ENCODE peak calls at places on chromosome 4, in six cellular contexts. R is AG09309, Z is neural progenitor cell, T is OCI-LY7, E is epithelial cell of esophagus, G is testis. Y is an unnamed sample.

GRCh38 chr4:85556293-85556692 is 81.3 kb downstream of the ARHGAP24 start:
- DNase-seq in R (no peak), Z (no peak), T (no peak), E (no peak), G (no peak), Y (peak)

GRCh38 chr4:84481879-84482245 is 17.2 kb downstream of the NKX6-1 start:
- DNase-seq in R (no peak), Z (peak), T (no peak), E (no peak), G (peak), Y (no peak)

GRCh38 chr4:39699676-39700409 is 1.9 kb downstream of the UBE2K start:
- DNase-seq in R (no peak), Z (no peak), T (peak), E (peak), G (no peak), Y (no peak)

GRCh38 chr4:11748169-11748872 is 319.6 kb upstream of the HS3ST1 start:
- DNase-seq in R (no peak), Z (no peak), T (no peak), E (peak), G (no peak), Y (no peak)

GRCh38 chr4:138875886-138876608 is 139.5 kb upstream of the NOCT start:
- DNase-seq in R (peak), Z (no peak), T (no peak), E (peak), G (no peak), Y (no peak)

GRCh38 chr4:24809376-24809775 is 14.0 kb downstream of the SOD3 start:
- DNase-seq in R (no peak), Z (peak), T (no peak), E (peak), G (no peak), Y (no peak)

GRCh38 chr4:61922766-61923165 is 722.6 kb downstream of the ADGRL3 start:
- DNase-seq in R (no peak), Z (no peak), T (no peak), E (peak), G (no peak), Y (no peak)

GRCh38 chr4:156293657-156294297 is 340.1 kb upstream of the CTSO start:
- DNase-seq in R (peak), Z (no peak), T (no peak), E (peak), G (no peak), Y (no peak)

GRCh38 chr4:1376841-1377605 is 29.2 kb downstream of the NKX1-1 start:
- DNase-seq in R (no peak), Z (peak), T (no peak), E (no peak), G (no peak), Y (no peak)

GRCh38 chr4:121146530-121146929 is 17.6 kb downstream of the TNIP3 start:
- DNase-seq in R (no peak), Z (no peak), T (no peak), E (no peak), G (no peak), Y (no peak)

GRCh38 chr4:6085943-6086628 is 67.9 kb upstream of the C4orf50 start:
- DNase-seq in R (no peak), Z (no peak), T (no peak), E (no peak), G (no peak), Y (no peak)

GRCh38 chr4:13331827-13332226 is 152.3 kb downstream of the RAB28 start:
- DNase-seq in R (no peak), Z (no peak), T (no peak), E (no peak), G (no peak), Y (no peak)

GRCh38 chr4:77332696-77333270 is 175.8 kb downstream of the CCNG2 start:
- DNase-seq in R (no peak), Z (peak), T (no peak), E (peak), G (no peak), Y (no peak)

GRCh38 chr4:15361529-15361928 is 66.3 kb upstream of the C1QTNF7 start:
- DNase-seq in R (no peak), Z (no peak), T (no peak), E (no peak), G (no peak), Y (no peak)

GRCh38 chr4:169314906-169315305 is 44.1 kb upstream of the SH3RF1 start:
- DNase-seq in R (no peak), Z (no peak), T (no peak), E (peak), G (peak), Y (no peak)

GRCh38 chr4:169098054-169098896 is 88.2 kb upstream of the CBR4 start:
- DNase-seq in R (no peak), Z (no peak), T (no peak), E (peak), G (no peak), Y (peak)

GRCh38 chr4:116180056-116180690 is 905.2 kb downstream of the TRAM1L1 start:
- DNase-seq in R (no peak), Z (peak), T (peak), E (peak), G (no peak), Y (peak)
- TF ChIP-seq CTCF in R (no peak), Z (peak), T (peak), E (peak), G (peak), Y (peak)

GRCh38 chr4:107734120-107734519 is 14.1 kb upstream of the PAPSS1 start:
- DNase-seq in R (no peak), Z (peak), T (peak), E (peak), G (no peak), Y (no peak)
- TF ChIP-seq CTCF in R (peak), Z (peak), T (peak), E (peak), G (no peak), Y (peak)

GRCh38 chr4:150236626-150237025 is 158.4 kb downstream of the DCLK2 start:
- DNase-seq in R (no peak), Z (no peak), T (no peak), E (no peak), G (no peak), Y (no peak)

GRCh38 chr4:150235795-150236385 is 157.6 kb downstream of the DCLK2 start:
- DNase-seq in R (no peak), Z (no peak), T (no peak), E (no peak), G (no peak), Y (no peak)

GRCh38 chr4:150237110-150237852 is 159.0 kb downstream of the DCLK2 start:
- DNase-seq in R (peak), Z (no peak), T (no peak), E (peak), G (no peak), Y (no peak)

GRCh38 chr4:150234246-150234645 is 156.0 kb downstream of the DCLK2 start:
- DNase-seq in R (no peak), Z (no peak), T (no peak), E (no peak), G (no peak), Y (no peak)

GRCh38 chr4:150235317-150235716 is 157.1 kb downstream of the DCLK2 start:
- DNase-seq in R (no peak), Z (no peak), T (no peak), E (no peak), G (no peak), Y (no peak)
- TF ChIP-seq CTCF in R (no peak), Z (no peak), T (no peak), E (no peak), G (no peak), Y (no peak)

DNA sequence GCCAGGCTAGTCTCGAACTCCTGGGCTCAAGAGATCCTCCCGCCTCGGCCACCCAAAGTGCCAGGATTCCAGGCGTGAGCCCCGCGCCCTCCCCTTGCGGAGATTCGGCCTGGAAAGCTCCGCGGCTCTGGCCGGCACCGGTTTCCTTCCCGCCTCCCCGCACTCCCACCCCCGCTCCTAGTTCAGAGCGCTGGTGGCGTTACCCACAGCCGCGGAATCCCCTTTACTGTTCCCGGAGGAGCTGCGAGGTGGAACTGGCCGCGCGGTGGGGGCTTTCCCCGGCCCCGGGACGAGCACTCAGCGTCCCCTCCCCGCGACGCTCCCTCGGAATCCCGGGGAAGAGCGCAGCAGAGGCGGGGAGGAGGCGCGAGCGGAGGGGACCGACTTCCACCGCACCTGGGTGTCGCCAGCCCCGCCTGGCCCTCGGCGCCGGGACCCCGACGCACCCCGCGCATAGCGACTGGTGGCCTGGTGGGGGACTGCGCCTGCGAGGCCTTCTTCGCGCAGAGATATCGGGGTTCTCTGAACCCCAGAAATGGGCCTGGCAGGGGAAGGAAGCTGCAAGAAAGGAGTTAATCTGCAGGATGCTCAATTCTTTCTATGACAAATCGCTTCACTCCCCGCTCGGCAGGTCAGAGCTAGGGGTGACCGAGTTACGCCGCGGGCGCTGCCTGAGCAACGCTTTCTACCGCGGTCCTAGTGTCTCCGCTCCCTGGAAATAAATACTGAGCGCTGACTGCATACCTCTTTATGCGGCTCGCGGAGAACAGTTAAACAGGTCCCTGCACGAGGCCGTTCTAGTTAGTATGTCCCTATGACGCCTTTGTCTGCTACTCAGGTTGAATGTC is 14.6 kb upstream of the SLC25A4 start:
- DNase-seq in R (no peak), Z (peak), T (no peak), E (peak), G (peak), Y (peak)
- TF ChIP-seq CTCF in R (no peak), Z (peak), T (no peak), E (no peak), G (peak), Y (no peak)

DNA sequence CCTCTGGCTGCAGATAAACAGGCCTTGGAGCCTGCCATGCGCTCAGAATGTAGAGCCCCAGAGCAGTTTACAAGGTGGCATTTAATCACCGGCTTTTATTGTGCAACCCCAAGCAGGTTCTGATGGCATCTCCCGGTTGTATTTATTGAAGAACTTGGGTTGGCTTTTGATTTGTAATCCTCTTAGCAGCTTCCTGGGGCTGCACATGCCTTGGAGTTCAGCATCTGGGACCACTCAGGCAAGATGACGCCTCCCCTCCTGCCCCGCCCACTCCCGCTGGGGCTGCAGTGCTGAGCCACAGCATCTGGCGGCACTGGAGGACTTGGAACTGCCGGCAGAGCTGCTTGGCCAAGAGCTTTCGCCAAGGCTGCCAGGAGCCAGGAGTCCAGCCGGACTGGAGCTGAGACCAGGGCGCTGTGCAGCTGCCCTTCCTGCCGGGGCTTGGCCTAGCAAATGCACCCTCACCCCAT is 5.3 kb downstream of the HTRA3 start:
- DNase-seq in R (peak), Z (peak), T (no peak), E (peak), G (peak), Y (no peak)
- TF ChIP-seq CTCF in R (peak), Z (peak), T (no peak), E (peak), G (no peak), Y (no peak)

GRCh38 chr4:126604273-126604867 is 1028.4 kb upstream of the INTU start:
- DNase-seq in R (no peak), Z (peak), T (peak), E (peak), G (peak), Y (peak)
- TF ChIP-seq CTCF in R (peak), Z (peak), T (peak), E (peak), G (peak), Y (peak)

DNA sequence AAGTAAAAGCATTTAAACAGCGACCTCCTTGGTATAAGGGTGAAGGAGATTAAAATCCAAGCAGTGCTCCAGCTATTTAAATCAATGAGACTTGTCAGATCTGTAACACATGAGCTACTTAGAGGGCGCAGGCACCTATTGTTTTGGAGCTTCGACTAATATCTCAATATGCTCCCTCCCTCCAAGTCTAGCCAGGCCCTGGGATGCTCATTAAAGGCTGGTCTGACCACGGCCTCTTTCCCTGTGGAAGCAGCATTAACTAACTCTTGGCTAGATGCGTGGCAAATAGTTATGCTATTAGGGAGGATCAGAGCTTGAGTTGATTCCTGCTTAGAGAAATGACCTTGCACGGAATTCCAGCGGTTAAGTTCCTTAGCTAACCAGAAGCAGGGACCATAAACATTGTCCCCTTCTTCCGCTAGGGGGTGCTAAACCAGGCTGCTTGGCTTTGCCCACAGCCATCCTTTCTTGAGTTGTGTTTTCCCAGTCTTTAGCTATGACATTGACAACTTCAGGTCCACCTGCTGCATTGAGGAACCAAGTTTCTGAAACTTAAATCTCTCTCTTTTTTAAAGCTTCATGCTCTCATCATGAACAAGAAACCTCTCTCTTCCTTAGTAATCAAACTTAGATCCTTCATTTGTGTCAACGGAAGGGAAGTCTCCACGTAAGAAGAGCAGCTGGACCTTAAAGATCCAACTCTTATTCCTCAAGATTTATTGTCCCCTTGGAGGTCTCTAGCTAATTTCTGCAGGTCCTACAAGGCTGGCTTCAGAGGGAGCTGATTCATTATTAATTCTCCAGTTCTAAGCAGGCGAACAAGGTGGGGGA is 80.7 kb upstream of the IGFBP7 start:
- DNase-seq in R (no peak), Z (peak), T (peak), E (peak), G (peak), Y (peak)
- TF ChIP-seq CTCF in R (peak), Z (peak), T (peak), E (peak), G (peak), Y (peak)

DNA sequence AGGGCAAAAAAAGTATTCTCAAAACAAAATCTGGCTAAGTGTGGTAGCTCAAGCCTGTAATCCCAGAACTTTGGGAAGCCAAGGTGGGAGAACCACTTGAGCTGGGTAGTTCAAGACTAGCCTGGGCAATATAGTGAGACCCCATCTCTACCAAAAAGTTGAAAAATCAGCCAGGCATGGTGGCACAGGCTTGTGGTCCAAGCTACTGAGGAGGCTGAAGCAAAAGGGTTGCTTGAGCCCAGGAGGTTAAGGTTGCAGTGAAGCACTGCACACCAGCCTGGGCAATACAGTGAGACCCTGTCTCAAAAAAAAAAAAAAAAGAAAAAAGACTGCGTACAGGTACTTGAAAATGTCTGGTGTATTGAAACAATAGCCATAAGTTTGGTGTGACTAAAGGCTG is 1.7 kb upstream of the SDAD1 start:
- DNase-seq in R (no peak), Z (no peak), T (no peak), E (no peak), G (no peak), Y (no peak)
- TF ChIP-seq CTCF in R (no peak), Z (no peak), T (no peak), E (no peak), G (no peak), Y (no peak)

GRCh38 chr4:140251566-140251965 is 97.6 kb upstream of the MAML3 start:
- DNase-seq in R (no peak), Z (no peak), T (no peak), E (peak), G (no peak), Y (no peak)

GRCh38 chr4:140250989-140251552 is 97.1 kb upstream of the MAML3 start:
- DNase-seq in R (no peak), Z (no peak), T (no peak), E (peak), G (no peak), Y (no peak)

GRCh38 chr4:140253556-140254027 is 99.6 kb upstream of the MAML3 start:
- DNase-seq in R (no peak), Z (no peak), T (no peak), E (no peak), G (no peak), Y (no peak)

GRCh38 chr4:140252742-140253555 is 99.0 kb upstream of the MAML3 start:
- DNase-seq in R (no peak), Z (peak), T (peak), E (peak), G (peak), Y (peak)

DNA sequence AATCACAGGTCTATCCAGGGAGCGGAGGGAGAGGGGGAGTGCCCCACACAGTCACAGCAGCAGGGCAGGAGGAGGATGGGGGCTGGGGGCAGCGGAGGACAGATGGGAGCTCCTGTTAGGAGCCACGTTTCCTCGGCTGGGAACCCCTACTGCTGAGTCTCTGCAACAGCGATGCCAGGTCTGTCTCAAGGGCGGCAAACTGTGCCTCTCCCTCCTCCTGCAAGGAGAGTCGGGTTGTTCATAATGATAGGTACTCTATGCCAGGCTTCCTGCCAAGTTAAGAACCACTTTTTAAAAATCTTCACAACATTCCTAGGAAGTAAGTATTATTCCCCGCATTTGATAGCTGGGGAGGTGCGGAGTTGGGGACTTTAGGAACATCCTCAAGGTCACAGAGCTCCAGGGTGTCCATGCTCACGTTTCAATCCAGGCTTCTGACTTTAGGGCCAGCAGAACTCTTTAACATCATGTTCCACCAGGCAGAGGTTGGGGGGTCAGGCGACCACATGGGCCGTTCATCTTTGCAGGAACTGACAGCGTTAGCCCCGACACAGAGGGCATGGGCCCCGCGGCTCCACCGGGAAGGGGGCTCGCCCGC is 98.3 kb upstream of the MAML3 start:
- DNase-seq in R (no peak), Z (peak), T (peak), E (peak), G (peak), Y (no peak)
- TF ChIP-seq CTCF in R (no peak), Z (no peak), T (no peak), E (no peak), G (no peak), Y (no peak)

GRCh38 chr4:88672987-88673386 is 24.6 kb downstream of the NAP1L5 start:
- DNase-seq in R (no peak), Z (peak), T (peak), E (peak), G (peak), Y (peak)
- TF ChIP-seq CTCF in R (peak), Z (peak), T (peak), E (peak), G (peak), Y (peak)